ENCODE peak calls at places on chromosomes 12 and 14, in seven cellular contexts. One of them, this sample, is unnamed.

GRCh38 chr12:76690916-76691700 is 72.8 kb upstream of the ZDHHC17 start:
- DNase-seq in tibial artery: no peak
- DNase-seq in AG10803: peak
- DNase-seq in mucosa of descending colon: no peak
- DNase-seq in CD8-positive, alpha-beta T cell: no peak
- DNase-seq in IMR-90: no peak
- DNase-seq in fibroblast of pulmonary artery: peak
- DNase-seq in this sample: no peak

GRCh38 chr14:84770030-84770429 is 759.9 kb upstream of the FLRT2 start:
- DNase-seq in CD8-positive, alpha-beta T cell: no peak
- DNase-seq in mucosa of descending colon: no peak
- DNase-seq in fibroblast of pulmonary artery: no peak
- DNase-seq in tibial artery: no peak
- DNase-seq in AG10803: no peak
- DNase-seq in IMR-90: no peak
- DNase-seq in this sample: no peak

GRCh38 chr12:11228268-11228879 is 41.1 kb downstream of the PRB3 start:
- DNase-seq in fibroblast of pulmonary artery: peak
- DNase-seq in mucosa of descending colon: no peak
- DNase-seq in tibial artery: no peak
- DNase-seq in AG10803: peak
- DNase-seq in IMR-90: peak
- DNase-seq in CD8-positive, alpha-beta T cell: peak
- DNase-seq in this sample: peak

GRCh38 chr14:82720931-82721330 is 1187.3 kb upstream of the SEL1L start:
- DNase-seq in mucosa of descending colon: no peak
- DNase-seq in IMR-90: no peak
- DNase-seq in fibroblast of pulmonary artery: no peak
- DNase-seq in CD8-positive, alpha-beta T cell: no peak
- DNase-seq in AG10803: no peak
- DNase-seq in tibial artery: no peak
- DNase-seq in this sample: no peak

GRCh38 chr14:45907782-45908181 is 654.8 kb upstream of the MIS18BP1 start:
- DNase-seq in fibroblast of pulmonary artery: no peak
- DNase-seq in mucosa of descending colon: no peak
- DNase-seq in IMR-90: no peak
- DNase-seq in AG10803: no peak
- DNase-seq in CD8-positive, alpha-beta T cell: no peak
- DNase-seq in tibial artery: no peak
- DNase-seq in this sample: no peak

GRCh38 chr12:40945772-40946171 is 242.3 kb upstream of the PDZRN4 start:
- DNase-seq in CD8-positive, alpha-beta T cell: no peak
- DNase-seq in AG10803: no peak
- DNase-seq in tibial artery: no peak
- DNase-seq in mucosa of descending colon: no peak
- DNase-seq in IMR-90: no peak
- DNase-seq in fibroblast of pulmonary artery: no peak
- DNase-seq in this sample: no peak

GRCh38 chr12:74722709-74723108 is 185.1 kb downstream of the ATXN7L3B start:
- DNase-seq in AG10803: no peak
- DNase-seq in IMR-90: no peak
- DNase-seq in fibroblast of pulmonary artery: peak
- DNase-seq in CD8-positive, alpha-beta T cell: no peak
- DNase-seq in tibial artery: no peak
- DNase-seq in mucosa of descending colon: no peak
- DNase-seq in this sample: no peak

GRCh38 chr12:96301732-96302131 is 98.5 kb downstream of the CDK17 start:
- DNase-seq in fibroblast of pulmonary artery: no peak
- DNase-seq in IMR-90: no peak
- DNase-seq in CD8-positive, alpha-beta T cell: no peak
- DNase-seq in tibial artery: no peak
- DNase-seq in AG10803: no peak
- DNase-seq in mucosa of descending colon: no peak
- DNase-seq in this sample: no peak

GRCh38 chr12:29537292-29537691 is 39.8 kb upstream of the OVCH1 start:
- DNase-seq in tibial artery: no peak
- DNase-seq in mucosa of descending colon: no peak
- DNase-seq in AG10803: no peak
- DNase-seq in IMR-90: peak
- DNase-seq in fibroblast of pulmonary artery: peak
- DNase-seq in CD8-positive, alpha-beta T cell: no peak
- DNase-seq in this sample: no peak

GRCh38 chr12:98803468-98804209 is 158.5 kb downstream of the APAF1 start:
- DNase-seq in AG10803: peak
- DNase-seq in mucosa of descending colon: no peak
- DNase-seq in CD8-positive, alpha-beta T cell: no peak
- DNase-seq in IMR-90: peak
- DNase-seq in fibroblast of pulmonary artery: no peak
- DNase-seq in tibial artery: no peak
- DNase-seq in this sample: no peak

GRCh38 chr14:100359111-100359510 is 36.0 kb downstream of the SLC25A47 start:
- DNase-seq in CD8-positive, alpha-beta T cell: no peak
- DNase-seq in mucosa of descending colon: no peak
- DNase-seq in tibial artery: no peak
- DNase-seq in fibroblast of pulmonary artery: no peak
- DNase-seq in AG10803: no peak
- DNase-seq in IMR-90: no peak
- DNase-seq in this sample: no peak

GRCh38 chr14:35556548-35556947 is 22.6 kb downstream of the INSM2 start:
- DNase-seq in IMR-90: no peak
- DNase-seq in fibroblast of pulmonary artery: no peak
- DNase-seq in mucosa of descending colon: no peak
- DNase-seq in tibial artery: no peak
- DNase-seq in CD8-positive, alpha-beta T cell: no peak
- DNase-seq in AG10803: no peak
- DNase-seq in this sample: no peak

GRCh38 chr14:52840916-52841315 is 49.5 kb upstream of the GNPNAT1 start:
- DNase-seq in CD8-positive, alpha-beta T cell: no peak
- DNase-seq in IMR-90: peak
- DNase-seq in AG10803: peak
- DNase-seq in tibial artery: peak
- DNase-seq in mucosa of descending colon: no peak
- DNase-seq in fibroblast of pulmonary artery: peak
- DNase-seq in this sample: no peak

GRCh38 chr14:87940382-87940781 is 52.6 kb downstream of the GALC start:
- DNase-seq in mucosa of descending colon: no peak
- DNase-seq in AG10803: no peak
- DNase-seq in IMR-90: no peak
- DNase-seq in CD8-positive, alpha-beta T cell: no peak
- DNase-seq in tibial artery: no peak
- DNase-seq in fibroblast of pulmonary artery: no peak
- DNase-seq in this sample: no peak

DNA sequence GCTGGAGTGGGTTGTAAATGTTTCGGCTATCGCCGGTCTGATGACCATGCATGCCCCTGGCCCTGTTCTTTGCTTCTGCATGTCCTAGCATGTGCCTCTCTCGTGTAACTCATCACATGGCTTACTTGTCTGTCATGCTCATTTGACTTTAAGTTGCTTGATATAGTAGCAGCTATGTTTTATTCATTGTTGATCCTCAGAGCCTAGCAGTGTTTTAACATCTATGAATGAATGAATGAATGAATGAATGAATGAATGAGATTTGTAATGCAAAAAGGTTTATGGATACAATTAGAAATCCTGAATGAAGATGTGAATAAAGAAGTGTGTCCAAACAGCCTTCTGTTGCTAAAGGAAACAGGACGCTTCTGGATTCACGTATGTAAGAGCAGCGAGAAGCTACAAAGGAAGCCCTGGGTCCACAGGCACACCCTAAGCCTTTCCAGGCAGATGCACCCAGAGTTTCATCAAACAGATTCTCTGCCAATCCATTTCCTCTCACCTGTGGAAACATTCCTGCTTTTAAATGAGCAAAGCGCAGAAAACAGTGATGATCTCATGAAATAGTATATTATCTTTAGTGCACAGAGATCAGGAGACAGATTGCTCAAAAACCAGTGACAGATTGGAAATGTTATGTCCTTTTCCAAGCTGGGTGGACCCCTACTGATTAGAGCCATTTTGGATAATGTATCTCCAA is 3.4 kb downstream of the GSG1 start:
- DNase-seq in AG10803: no peak
- DNase-seq in tibial artery: no peak
- DNase-seq in IMR-90: no peak
- DNase-seq in CD8-positive, alpha-beta T cell: no peak
- DNase-seq in mucosa of descending colon: no peak
- DNase-seq in fibroblast of pulmonary artery: no peak
- DNase-seq in this sample: no peak
- H3K4me3 ChIP-seq in AG10803: peak
- H3K4me3 ChIP-seq in tibial artery: peak
- H3K4me3 ChIP-seq in IMR-90: no peak
- H3K4me3 ChIP-seq in CD8-positive, alpha-beta T cell: no peak
- H3K4me3 ChIP-seq in mucosa of descending colon: no peak
- H3K4me3 ChIP-seq in fibroblast of pulmonary artery: no peak
- H3K4me3 ChIP-seq in this sample: no peak

GRCh38 chr14:60642270-60642789 is 6.9 kb downstream of the SIX1 start:
- DNase-seq in AG10803: no peak
- DNase-seq in mucosa of descending colon: peak
- DNase-seq in CD8-positive, alpha-beta T cell: no peak
- DNase-seq in tibial artery: no peak
- DNase-seq in fibroblast of pulmonary artery: no peak
- DNase-seq in IMR-90: no peak
- DNase-seq in this sample: no peak

GRCh38 chr14:60642790-60643397 is 6.4 kb downstream of the SIX1 start:
- DNase-seq in fibroblast of pulmonary artery: no peak
- DNase-seq in IMR-90: no peak
- DNase-seq in AG10803: no peak
- DNase-seq in mucosa of descending colon: peak
- DNase-seq in CD8-positive, alpha-beta T cell: no peak
- DNase-seq in tibial artery: no peak
- DNase-seq in this sample: no peak

GRCh38 chr14:60645191-60645590 is 4.1 kb downstream of the SIX1 start:
- DNase-seq in AG10803: no peak
- DNase-seq in IMR-90: no peak
- DNase-seq in fibroblast of pulmonary artery: no peak
- DNase-seq in tibial artery: no peak
- DNase-seq in mucosa of descending colon: no peak
- DNase-seq in CD8-positive, alpha-beta T cell: no peak
- DNase-seq in this sample: no peak

GRCh38 chr14:60641722-60642269 is 7.5 kb downstream of the SIX1 start:
- DNase-seq in CD8-positive, alpha-beta T cell: no peak
- DNase-seq in fibroblast of pulmonary artery: no peak
- DNase-seq in mucosa of descending colon: peak
- DNase-seq in IMR-90: no peak
- DNase-seq in tibial artery: no peak
- DNase-seq in AG10803: no peak
- DNase-seq in this sample: no peak

GRCh38 chr14:60643443-60644402 is 5.6 kb downstream of the SIX1 start:
- DNase-seq in CD8-positive, alpha-beta T cell: no peak
- DNase-seq in tibial artery: no peak
- DNase-seq in IMR-90: peak
- DNase-seq in AG10803: peak
- DNase-seq in mucosa of descending colon: no peak
- DNase-seq in fibroblast of pulmonary artery: no peak
- DNase-seq in this sample: no peak
- H3K4me3 ChIP-seq in CD8-positive, alpha-beta T cell: no peak
- H3K4me3 ChIP-seq in tibial artery: peak
- H3K4me3 ChIP-seq in IMR-90: no peak
- H3K4me3 ChIP-seq in AG10803: peak
- H3K4me3 ChIP-seq in mucosa of descending colon: no peak
- H3K4me3 ChIP-seq in fibroblast of pulmonary artery: no peak
- H3K4me3 ChIP-seq in this sample: no peak

DNA sequence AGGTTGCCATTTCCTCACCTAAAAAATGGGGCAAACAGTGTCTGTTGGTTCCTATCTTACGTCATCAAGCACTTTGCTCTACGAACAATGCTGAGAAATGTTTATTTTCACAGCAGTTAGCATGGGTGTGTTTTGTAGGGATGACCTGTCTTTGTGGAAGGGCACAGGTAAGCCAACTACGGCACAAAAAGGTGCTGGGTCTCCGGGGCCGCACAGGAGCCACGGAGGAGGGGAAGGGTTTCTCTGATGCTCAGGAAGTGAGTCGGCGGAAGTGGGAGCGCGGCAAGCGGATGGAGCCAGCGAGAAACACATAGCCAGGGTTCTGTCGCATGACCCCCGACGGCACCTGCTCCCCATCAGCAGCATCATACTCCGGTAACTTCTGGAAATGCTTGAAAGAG is 65.6 kb upstream of the TCL1B start:
- DNase-seq in mucosa of descending colon: no peak
- DNase-seq in IMR-90: no peak
- DNase-seq in AG10803: no peak
- DNase-seq in fibroblast of pulmonary artery: no peak
- DNase-seq in tibial artery: no peak
- DNase-seq in CD8-positive, alpha-beta T cell: no peak
- DNase-seq in this sample: no peak
- H3K4me3 ChIP-seq in mucosa of descending colon: no peak
- H3K4me3 ChIP-seq in IMR-90: no peak
- H3K4me3 ChIP-seq in AG10803: no peak
- H3K4me3 ChIP-seq in fibroblast of pulmonary artery: no peak
- H3K4me3 ChIP-seq in tibial artery: no peak
- H3K4me3 ChIP-seq in CD8-positive, alpha-beta T cell: no peak
- H3K4me3 ChIP-seq in this sample: no peak

DNA sequence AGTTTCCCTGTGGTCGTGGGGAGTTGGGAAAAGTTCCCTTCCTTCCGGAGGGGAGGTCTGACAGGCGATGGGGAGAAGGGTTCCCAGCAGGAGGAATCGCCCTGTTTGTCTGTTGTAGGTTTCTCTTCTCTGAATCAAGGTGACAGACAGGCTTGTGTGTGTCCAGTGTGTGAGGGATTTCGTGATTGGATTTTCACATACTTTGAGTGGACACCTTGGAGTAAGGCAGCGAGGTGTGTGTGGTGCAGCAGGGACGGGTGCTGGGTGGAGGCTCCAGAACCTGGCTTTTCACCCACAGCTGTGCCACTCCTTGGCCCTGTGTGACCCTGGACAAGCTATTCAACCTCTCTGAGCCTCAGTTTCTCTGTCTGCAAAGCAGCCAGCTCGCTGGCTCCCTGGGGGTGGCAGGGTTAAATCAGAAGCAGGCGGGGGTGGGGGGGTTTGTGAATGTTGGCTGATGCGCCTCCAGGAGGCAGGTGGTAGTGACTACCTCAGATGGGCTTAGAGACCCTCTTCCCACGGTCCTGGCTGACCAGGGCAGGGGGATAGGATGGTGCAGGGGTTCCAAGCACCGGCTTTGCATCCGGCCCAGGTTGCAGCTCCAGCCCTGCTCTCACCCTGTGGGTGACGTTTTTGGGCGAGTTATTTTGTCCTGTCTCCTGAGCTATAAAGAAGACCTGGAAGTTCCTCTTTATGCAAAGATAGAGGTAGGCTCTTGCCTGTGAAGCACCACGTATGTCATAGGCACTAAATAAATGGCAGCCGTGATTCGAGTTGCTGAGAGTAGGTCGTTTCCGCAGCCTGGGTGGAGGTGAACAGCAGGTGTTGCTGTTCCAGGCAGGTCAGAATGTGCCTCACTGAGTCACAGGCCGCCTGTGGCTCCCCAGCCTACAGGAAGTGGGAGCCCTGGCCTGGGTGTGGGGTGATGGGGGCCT is 687 bp downstream of the BDKRB2 start:
- DNase-seq in CD8-positive, alpha-beta T cell: no peak
- DNase-seq in fibroblast of pulmonary artery: no peak
- DNase-seq in IMR-90: no peak
- DNase-seq in AG10803: no peak
- DNase-seq in mucosa of descending colon: no peak
- DNase-seq in tibial artery: no peak
- DNase-seq in this sample: no peak
- H3K4me3 ChIP-seq in CD8-positive, alpha-beta T cell: no peak
- H3K4me3 ChIP-seq in fibroblast of pulmonary artery: peak
- H3K4me3 ChIP-seq in IMR-90: peak
- H3K4me3 ChIP-seq in AG10803: peak
- H3K4me3 ChIP-seq in mucosa of descending colon: peak
- H3K4me3 ChIP-seq in tibial artery: peak
- H3K4me3 ChIP-seq in this sample: no peak

This sample was measured in naive thymus-derived CD4-positive, alpha-beta T cell.